ENCODE peak calls at places on chromosome 18, in seven cellular contexts. L, X, E, W, P, T and N are unnamed samples.

GRCh38 chr18:47180765-47181164 is 4.6 kb upstream of the IER3IP1 start:
- DNase-seq in L (no peak), X (no peak), E (no peak), W (no peak), P (no peak), T (no peak), N (no peak)

GRCh38 chr18:79933765-79934164 is 17.7 kb downstream of the SLC66A2 start:
- DNase-seq in L (no peak), X (peak), E (no peak), W (peak), P (peak), T (no peak), N (peak)

GRCh38 chr18:9987355-9987754 is 73.5 kb downstream of the VAPA start:
- DNase-seq in L (no peak), X (no peak), E (no peak), W (no peak), P (no peak), T (no peak), N (peak)

GRCh38 chr18:48805826-48806535 is 144.8 kb downstream of the SMAD7 start:
- DNase-seq in L (no peak), X (no peak), E (no peak), W (no peak), P (peak), T (no peak), N (no peak)

GRCh38 chr18:59063300-59063895 is 76.3 kb upstream of the SEC11C start:
- DNase-seq in L (no peak), X (no peak), E (no peak), W (peak), P (no peak), T (no peak), N (no peak)

GRCh38 chr18:69353023-69353422 is 47.7 kb upstream of the DOK6 start:
- DNase-seq in L (no peak), X (no peak), E (no peak), W (no peak), P (no peak), T (no peak), N (no peak)

GRCh38 chr18:61833978-61834377 is 58.8 kb downstream of the RNF152 start:
- DNase-seq in L (peak), X (no peak), E (no peak), W (peak), P (no peak), T (no peak), N (no peak)

GRCh38 chr18:7349181-7349837 is 118.4 kb downstream of the LRRC30 start:
- DNase-seq in L (no peak), X (peak), E (no peak), W (no peak), P (no peak), T (no peak), N (peak)

GRCh38 chr18:21255211-21255610 is 13.2 kb downstream of the GREB1L start:
- DNase-seq in L (no peak), X (no peak), E (no peak), W (no peak), P (no peak), T (no peak), N (no peak)

GRCh38 chr18:67599277-67599676 is 82.8 kb upstream of the DSEL start:
- DNase-seq in L (peak), X (no peak), E (no peak), W (peak), P (no peak), T (no peak), N (no peak)

GRCh38 chr18:57853133-57853532 is 50.0 kb upstream of the ATP8B1 start:
- DNase-seq in L (no peak), X (no peak), E (no peak), W (no peak), P (no peak), T (no peak), N (no peak)

GRCh38 chr18:54702687-54703086 is 111.6 kb downstream of the DYNAP start:
- DNase-seq in L (peak), X (no peak), E (no peak), W (no peak), P (no peak), T (no peak), N (no peak)

GRCh38 chr18:23191232-23191631 is 55.9 kb downstream of the CABLES1 start:
- DNase-seq in L (no peak), X (no peak), E (no peak), W (no peak), P (no peak), T (no peak), N (no peak)

GRCh38 chr18:69774831-69775230 is 172.8 kb downstream of the CD226 start:
- DNase-seq in L (peak), X (no peak), E (no peak), W (no peak), P (no peak), T (no peak), N (no peak)

GRCh38 chr18:68596016-68596415 is 118.9 kb downstream of the TMX3 start:
- DNase-seq in L (no peak), X (no peak), E (no peak), W (no peak), P (no peak), T (no peak), N (no peak)

GRCh38 chr18:79912409-79912991 is 39.0 kb downstream of the SLC66A2 start:
- DNase-seq in L (no peak), X (peak), E (no peak), W (peak), P (peak), T (no peak), N (no peak)

GRCh38 chr18:9905401-9905922 is 8.4 kb upstream of the VAPA start:
- DNase-seq in L (no peak), X (no peak), E (no peak), W (peak), P (no peak), T (no peak), N (no peak)

GRCh38 chr18:30359521-30359920 is 683.0 kb downstream of the DSC3 start:
- DNase-seq in L (no peak), X (no peak), E (no peak), W (no peak), P (no peak), T (no peak), N (no peak)

GRCh38 chr18:33034941-33035340 is 262.1 kb upstream of the KLHL14 start:
- DNase-seq in L (peak), X (no peak), E (no peak), W (peak), P (no peak), T (no peak), N (no peak)

GRCh38 chr18:33034212-33034611 is 261.4 kb upstream of the KLHL14 start:
- DNase-seq in L (no peak), X (no peak), E (no peak), W (peak), P (no peak), T (no peak), N (no peak)
- H3K4ac ChIP-seq in L (no peak), X (no peak), E (no peak), W (no peak), P (no peak), T (no peak), N (no peak)

DNA sequence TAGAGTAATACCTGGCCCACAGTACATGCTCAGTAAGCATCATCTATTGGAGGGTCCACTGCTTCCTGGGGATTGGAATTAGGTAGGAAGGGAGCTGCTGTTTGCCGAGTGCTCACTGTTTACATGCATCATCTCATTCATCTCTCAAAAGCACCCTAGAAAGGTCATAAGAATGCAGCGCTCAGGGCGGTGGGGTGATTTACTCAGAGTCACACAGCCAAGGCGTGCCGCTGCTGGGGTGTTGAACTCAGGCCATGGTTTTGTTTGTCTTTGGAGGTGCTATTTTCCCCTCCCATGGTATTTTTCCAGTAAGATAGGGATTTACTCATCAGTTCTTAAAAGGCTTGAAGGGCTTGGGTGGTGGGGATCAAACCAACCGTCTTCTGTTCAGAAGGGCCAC is 227.5 kb downstream of the LDLRAD4 start:
- DNase-seq in L (no peak), X (no peak), E (no peak), W (no peak), P (no peak), T (no peak), N (no peak)
- H3K4me2 ChIP-seq in L (no peak), X (no peak), E (no peak), W (no peak), P (no peak), T (no peak), N (no peak)

DNA sequence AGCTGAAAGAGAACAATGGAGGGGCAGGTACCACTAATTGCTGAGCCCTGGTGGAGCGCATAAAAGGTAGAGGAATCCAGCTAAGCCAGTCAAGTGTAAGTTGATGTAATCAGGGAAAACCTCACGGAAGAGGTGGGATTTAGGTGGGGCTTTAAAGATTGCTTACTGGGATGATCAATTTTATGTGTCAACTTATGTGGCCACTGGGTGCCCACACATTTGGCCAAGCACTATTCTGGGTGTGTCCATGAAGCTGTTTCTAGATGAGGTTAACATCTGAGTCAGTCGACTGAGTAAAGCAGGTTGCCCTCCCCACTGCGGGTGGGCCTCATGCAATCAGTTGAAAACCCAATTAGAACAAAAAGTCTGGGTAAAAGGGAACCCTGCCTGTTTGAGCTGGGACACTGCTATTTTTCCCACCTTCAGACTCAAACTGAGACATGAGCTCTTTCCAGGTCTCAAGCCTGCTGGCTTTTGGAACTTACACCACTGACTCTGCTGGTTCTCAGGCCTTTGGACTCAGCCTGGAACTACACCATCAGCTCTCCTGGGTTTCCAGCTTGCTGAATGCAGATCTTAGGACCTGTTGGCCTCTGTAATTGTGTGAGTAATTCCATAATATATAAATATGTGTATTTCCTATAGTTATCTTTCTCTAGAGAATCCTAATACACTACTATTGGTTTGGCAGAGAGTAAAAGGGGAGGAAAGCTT is 67.3 kb downstream of the MYO5B start:
- DNase-seq in L (no peak), X (no peak), E (no peak), W (no peak), P (no peak), T (no peak), N (no peak)
- H3K4ac ChIP-seq in L (no peak), X (no peak), E (no peak), W (no peak), P (no peak), T (no peak), N (no peak)

GRCh38 chr18:805755-806110 is 6.3 kb downstream of the YES1 start:
- DNase-seq in L (no peak), X (no peak), E (no peak), W (no peak), P (no peak), T (no peak), N (no peak)
- H3K4me2 ChIP-seq in L (peak), X (no peak), E (no peak), W (no peak), P (no peak), T (no peak), N (no peak)

GRCh38 chr18:28313602-28314001 is 136.7 kb upstream of the CDH2 start:
- DNase-seq in L (no peak), X (no peak), E (no peak), W (no peak), P (no peak), T (no peak), N (no peak)
- H3K4ac ChIP-seq in L (no peak), X (no peak), E (no peak), W (no peak), P (no peak), T (no peak), N (no peak)